ENCODE peak calls at places on chromosomes 12 and 14, in ten cellular contexts. One of them, this sample, is unnamed.

GRCh38 chr12:57654042-57654441 is 21.0 kb upstream of the B4GALNT1 start:
- DNase-seq in KBM-7: no peak
- DNase-seq in ELF-1: no peak
- DNase-seq in T-helper 2 cell: no peak
- DNase-seq in head of caudate nucleus: no peak
- DNase-seq in AG08396: no peak
- DNase-seq in NCI-H526 treated with DMSO at 0.1 percent for 48 hours: no peak
- DNase-seq in memory B cell: no peak
- DNase-seq in body of pancreas: no peak
- DNase-seq in Caco-2: no peak
- DNase-seq in this sample: no peak

GRCh38 chr12:69331846-69332684 is 16.1 kb upstream of the LYZ start:
- DNase-seq in KBM-7: no peak
- DNase-seq in ELF-1: peak
- DNase-seq in T-helper 2 cell: no peak
- DNase-seq in head of caudate nucleus: no peak
- DNase-seq in AG08396: no peak
- DNase-seq in NCI-H526 treated with DMSO at 0.1 percent for 48 hours: no peak
- DNase-seq in memory B cell: no peak
- DNase-seq in body of pancreas: no peak
- DNase-seq in Caco-2: peak
- DNase-seq in this sample: no peak

GRCh38 chr12:88127855-88128254 is 14.0 kb downstream of the CEP290 start:
- DNase-seq in KBM-7: no peak
- DNase-seq in ELF-1: no peak
- DNase-seq in T-helper 2 cell: no peak
- DNase-seq in head of caudate nucleus: no peak
- DNase-seq in AG08396: no peak
- DNase-seq in NCI-H526 treated with DMSO at 0.1 percent for 48 hours: no peak
- DNase-seq in memory B cell: no peak
- DNase-seq in body of pancreas: no peak
- DNase-seq in Caco-2: no peak
- DNase-seq in this sample: no peak

GRCh38 chr12:132409495-132410295 is 80.3 kb upstream of the FBRSL1 start:
- DNase-seq in KBM-7: no peak
- DNase-seq in ELF-1: no peak
- DNase-seq in T-helper 2 cell: no peak
- DNase-seq in head of caudate nucleus: no peak
- DNase-seq in AG08396: no peak
- DNase-seq in NCI-H526 treated with DMSO at 0.1 percent for 48 hours: no peak
- DNase-seq in memory B cell: no peak
- DNase-seq in body of pancreas: no peak
- DNase-seq in Caco-2: no peak
- DNase-seq in this sample: no peak

GRCh38 chr12:10235761-10236631 is 23.3 kb downstream of the GABARAPL1 start:
- DNase-seq in KBM-7: peak
- DNase-seq in ELF-1: peak
- DNase-seq in T-helper 2 cell: peak
- DNase-seq in head of caudate nucleus: peak
- DNase-seq in AG08396: peak
- DNase-seq in NCI-H526 treated with DMSO at 0.1 percent for 48 hours: peak
- DNase-seq in memory B cell: peak
- DNase-seq in body of pancreas: peak
- DNase-seq in Caco-2: no peak
- DNase-seq in this sample: no peak

GRCh38 chr12:3049596-3050314 is 27.4 kb upstream of the TSPAN9 start:
- DNase-seq in KBM-7: peak
- DNase-seq in ELF-1: no peak
- DNase-seq in T-helper 2 cell: no peak
- DNase-seq in head of caudate nucleus: no peak
- DNase-seq in AG08396: no peak
- DNase-seq in NCI-H526 treated with DMSO at 0.1 percent for 48 hours: no peak
- DNase-seq in memory B cell: no peak
- DNase-seq in body of pancreas: peak
- DNase-seq in Caco-2: no peak
- DNase-seq in this sample: no peak

GRCh38 chr14:56803816-56804535 is 6.3 kb downstream of the OTX2 start:
- DNase-seq in KBM-7: no peak
- DNase-seq in ELF-1: no peak
- DNase-seq in T-helper 2 cell: no peak
- DNase-seq in head of caudate nucleus: no peak
- DNase-seq in AG08396: no peak
- DNase-seq in NCI-H526 treated with DMSO at 0.1 percent for 48 hours: no peak
- DNase-seq in memory B cell: no peak
- DNase-seq in body of pancreas: no peak
- DNase-seq in Caco-2: no peak
- DNase-seq in this sample: no peak

GRCh38 chr12:38847247-38847646 is 58.1 kb downstream of the CPNE8 start:
- DNase-seq in KBM-7: no peak
- DNase-seq in ELF-1: no peak
- DNase-seq in T-helper 2 cell: no peak
- DNase-seq in head of caudate nucleus: no peak
- DNase-seq in AG08396: no peak
- DNase-seq in NCI-H526 treated with DMSO at 0.1 percent for 48 hours: no peak
- DNase-seq in memory B cell: no peak
- DNase-seq in body of pancreas: no peak
- DNase-seq in Caco-2: no peak
- DNase-seq in this sample: no peak

GRCh38 chr14:69636051-69636639 is 24.7 kb downstream of the SUSD6 start:
- DNase-seq in KBM-7: peak
- DNase-seq in ELF-1: no peak
- DNase-seq in T-helper 2 cell: peak
- DNase-seq in head of caudate nucleus: no peak
- DNase-seq in AG08396: no peak
- DNase-seq in NCI-H526 treated with DMSO at 0.1 percent for 48 hours: no peak
- DNase-seq in memory B cell: no peak
- DNase-seq in body of pancreas: no peak
- DNase-seq in Caco-2: no peak
- DNase-seq in this sample: no peak

GRCh38 chr12:111270773-111271172 is 98.1 kb downstream of the PHETA1 start:
- DNase-seq in KBM-7: no peak
- DNase-seq in ELF-1: peak
- DNase-seq in T-helper 2 cell: no peak
- DNase-seq in head of caudate nucleus: no peak
- DNase-seq in AG08396: no peak
- DNase-seq in NCI-H526 treated with DMSO at 0.1 percent for 48 hours: no peak
- DNase-seq in memory B cell: no peak
- DNase-seq in body of pancreas: no peak
- DNase-seq in Caco-2: no peak
- DNase-seq in this sample: no peak

GRCh38 chr12:132132609-132133430 is 11.3 kb downstream of the DDX51 start:
- DNase-seq in KBM-7: no peak
- DNase-seq in ELF-1: no peak
- DNase-seq in T-helper 2 cell: no peak
- DNase-seq in head of caudate nucleus: no peak
- DNase-seq in AG08396: no peak
- DNase-seq in NCI-H526 treated with DMSO at 0.1 percent for 48 hours: no peak
- DNase-seq in memory B cell: no peak
- DNase-seq in body of pancreas: no peak
- DNase-seq in Caco-2: no peak
- DNase-seq in this sample: no peak

GRCh38 chr12:7512528-7512927 is 9.0 kb upstream of the CD163 start:
- DNase-seq in KBM-7: no peak
- DNase-seq in ELF-1: peak
- DNase-seq in T-helper 2 cell: no peak
- DNase-seq in head of caudate nucleus: no peak
- DNase-seq in AG08396: peak
- DNase-seq in NCI-H526 treated with DMSO at 0.1 percent for 48 hours: no peak
- DNase-seq in memory B cell: no peak
- DNase-seq in body of pancreas: peak
- DNase-seq in Caco-2: peak
- DNase-seq in this sample: no peak

GRCh38 chr12:131608740-131609665 is 101.9 kb upstream of the SFSWAP start:
- DNase-seq in KBM-7: peak
- DNase-seq in ELF-1: peak
- DNase-seq in T-helper 2 cell: peak
- DNase-seq in head of caudate nucleus: peak
- DNase-seq in AG08396: peak
- DNase-seq in NCI-H526 treated with DMSO at 0.1 percent for 48 hours: peak
- DNase-seq in memory B cell: peak
- DNase-seq in body of pancreas: peak
- DNase-seq in Caco-2: peak
- DNase-seq in this sample: no peak

GRCh38 chr12:123995023-123995422 is 22.0 kb downstream of the ZNF664 start:
- DNase-seq in KBM-7: no peak
- DNase-seq in ELF-1: no peak
- DNase-seq in T-helper 2 cell: no peak
- DNase-seq in head of caudate nucleus: no peak
- DNase-seq in AG08396: peak
- DNase-seq in NCI-H526 treated with DMSO at 0.1 percent for 48 hours: no peak
- DNase-seq in memory B cell: no peak
- DNase-seq in body of pancreas: no peak
- DNase-seq in Caco-2: no peak
- DNase-seq in this sample: no peak

GRCh38 chr12:49588761-49589516 is 16.5 kb downstream of the FAM186B start:
- DNase-seq in KBM-7: no peak
- DNase-seq in ELF-1: no peak
- DNase-seq in T-helper 2 cell: no peak
- DNase-seq in head of caudate nucleus: no peak
- DNase-seq in AG08396: no peak
- DNase-seq in NCI-H526 treated with DMSO at 0.1 percent for 48 hours: no peak
- DNase-seq in memory B cell: no peak
- DNase-seq in body of pancreas: peak
- DNase-seq in Caco-2: no peak
- DNase-seq in this sample: no peak

GRCh38 chr12:117417004-117417403 is 55.6 kb upstream of the NOS1 start:
- DNase-seq in KBM-7: no peak
- DNase-seq in ELF-1: no peak
- DNase-seq in T-helper 2 cell: no peak
- DNase-seq in head of caudate nucleus: no peak
- DNase-seq in AG08396: no peak
- DNase-seq in NCI-H526 treated with DMSO at 0.1 percent for 48 hours: no peak
- DNase-seq in memory B cell: no peak
- DNase-seq in body of pancreas: no peak
- DNase-seq in Caco-2: no peak
- DNase-seq in this sample: no peak

GRCh38 chr12:119011231-119011630 is 29.9 kb downstream of the SRRM4 start:
- DNase-seq in KBM-7: no peak
- DNase-seq in ELF-1: no peak
- DNase-seq in T-helper 2 cell: no peak
- DNase-seq in head of caudate nucleus: no peak
- DNase-seq in AG08396: no peak
- DNase-seq in NCI-H526 treated with DMSO at 0.1 percent for 48 hours: no peak
- DNase-seq in memory B cell: no peak
- DNase-seq in body of pancreas: no peak
- DNase-seq in Caco-2: no peak
- DNase-seq in this sample: no peak

GRCh38 chr14:89598548-89599186 is 181.6 kb upstream of the FOXN3 start:
- DNase-seq in KBM-7: peak
- DNase-seq in ELF-1: no peak
- DNase-seq in T-helper 2 cell: no peak
- DNase-seq in head of caudate nucleus: no peak
- DNase-seq in AG08396: no peak
- DNase-seq in NCI-H526 treated with DMSO at 0.1 percent for 48 hours: no peak
- DNase-seq in memory B cell: no peak
- DNase-seq in body of pancreas: no peak
- DNase-seq in Caco-2: no peak
- DNase-seq in this sample: no peak

GRCh38 chr12:96303656-96304055 is 96.6 kb downstream of the CDK17 start:
- DNase-seq in KBM-7: no peak
- DNase-seq in ELF-1: no peak
- DNase-seq in T-helper 2 cell: no peak
- DNase-seq in head of caudate nucleus: no peak
- DNase-seq in AG08396: no peak
- DNase-seq in NCI-H526 treated with DMSO at 0.1 percent for 48 hours: no peak
- DNase-seq in memory B cell: no peak
- DNase-seq in body of pancreas: no peak
- DNase-seq in Caco-2: no peak
- DNase-seq in this sample: no peak

GRCh38 chr14:98840076-98840475 is 431.9 kb downstream of the BCL11B start:
- DNase-seq in KBM-7: no peak
- DNase-seq in ELF-1: no peak
- DNase-seq in T-helper 2 cell: no peak
- DNase-seq in head of caudate nucleus: no peak
- DNase-seq in AG08396: no peak
- DNase-seq in NCI-H526 treated with DMSO at 0.1 percent for 48 hours: no peak
- DNase-seq in memory B cell: no peak
- DNase-seq in body of pancreas: no peak
- DNase-seq in Caco-2: no peak
- DNase-seq in this sample: no peak

GRCh38 chr12:28611115-28611435 is 420.8 kb downstream of the CCDC91 start:
- DNase-seq in KBM-7: no peak
- DNase-seq in ELF-1: no peak
- DNase-seq in T-helper 2 cell: no peak
- DNase-seq in head of caudate nucleus: no peak
- DNase-seq in AG08396: peak
- DNase-seq in NCI-H526 treated with DMSO at 0.1 percent for 48 hours: no peak
- DNase-seq in memory B cell: no peak
- DNase-seq in body of pancreas: no peak
- DNase-seq in Caco-2: no peak
- DNase-seq in this sample: no peak

GRCh38 chr12:20740972-20741371 is 45.8 kb downstream of the SLCO1C1 start:
- DNase-seq in KBM-7: no peak
- DNase-seq in ELF-1: no peak
- DNase-seq in T-helper 2 cell: no peak
- DNase-seq in head of caudate nucleus: no peak
- DNase-seq in AG08396: no peak
- DNase-seq in NCI-H526 treated with DMSO at 0.1 percent for 48 hours: no peak
- DNase-seq in memory B cell: no peak
- DNase-seq in body of pancreas: no peak
- DNase-seq in Caco-2: no peak
- DNase-seq in this sample: no peak

GRCh38 chr14:28671425-28671824 is 95.2 kb upstream of the FOXG1 start:
- DNase-seq in KBM-7: no peak
- DNase-seq in ELF-1: no peak
- DNase-seq in T-helper 2 cell: no peak
- DNase-seq in head of caudate nucleus: no peak
- DNase-seq in AG08396: no peak
- DNase-seq in NCI-H526 treated with DMSO at 0.1 percent for 48 hours: no peak
- DNase-seq in memory B cell: no peak
- DNase-seq in body of pancreas: no peak
- DNase-seq in Caco-2: no peak
- DNase-seq in this sample: peak

GRCh38 chr14:33534636-33535035 is 416.2 kb downstream of the EGLN3 start:
- DNase-seq in KBM-7: no peak
- DNase-seq in ELF-1: no peak
- DNase-seq in T-helper 2 cell: no peak
- DNase-seq in head of caudate nucleus: no peak
- DNase-seq in AG08396: no peak
- DNase-seq in NCI-H526 treated with DMSO at 0.1 percent for 48 hours: no peak
- DNase-seq in memory B cell: no peak
- DNase-seq in body of pancreas: no peak
- DNase-seq in Caco-2: no peak
- DNase-seq in this sample: no peak

GRCh38 chr12:12837025-12837872 is 24.1 kb downstream of the DDX47 start:
- DNase-seq in KBM-7: peak
- DNase-seq in ELF-1: peak
- DNase-seq in T-helper 2 cell: peak
- DNase-seq in head of caudate nucleus: no peak
- DNase-seq in AG08396: peak
- DNase-seq in NCI-H526 treated with DMSO at 0.1 percent for 48 hours: peak
- DNase-seq in memory B cell: peak
- DNase-seq in body of pancreas: peak
- DNase-seq in Caco-2: peak
- DNase-seq in this sample: no peak

GRCh38 chr12:2613674-2614073 is 181.1 kb upstream of the FKBP4 start:
- DNase-seq in KBM-7: no peak
- DNase-seq in ELF-1: no peak
- DNase-seq in T-helper 2 cell: peak
- DNase-seq in head of caudate nucleus: no peak
- DNase-seq in AG08396: peak
- DNase-seq in NCI-H526 treated with DMSO at 0.1 percent for 48 hours: no peak
- DNase-seq in memory B cell: no peak
- DNase-seq in body of pancreas: no peak
- DNase-seq in Caco-2: no peak
- DNase-seq in this sample: no peak

GRCh38 chr14:50821471-50822464 is 9.2 kb downstream of the NIN start:
- DNase-seq in KBM-7: peak
- DNase-seq in ELF-1: no peak
- DNase-seq in T-helper 2 cell: no peak
- DNase-seq in head of caudate nucleus: no peak
- DNase-seq in AG08396: no peak
- DNase-seq in NCI-H526 treated with DMSO at 0.1 percent for 48 hours: no peak
- DNase-seq in memory B cell: no peak
- DNase-seq in body of pancreas: no peak
- DNase-seq in Caco-2: no peak
- DNase-seq in this sample: no peak

GRCh38 chr12:113855998-113856397 is 110.1 kb downstream of the RBM19 start:
- DNase-seq in KBM-7: no peak
- DNase-seq in ELF-1: no peak
- DNase-seq in T-helper 2 cell: no peak
- DNase-seq in head of caudate nucleus: no peak
- DNase-seq in AG08396: no peak
- DNase-seq in NCI-H526 treated with DMSO at 0.1 percent for 48 hours: no peak
- DNase-seq in memory B cell: no peak
- DNase-seq in body of pancreas: no peak
- DNase-seq in Caco-2: no peak
- DNase-seq in this sample: no peak